ENCODE peak calls at places on chromosomes 1 and 21, in seven cellular contexts. J is Panc1, Y is pancreas, M is right lobe of liver, S is left lung, H is lower lobe of right lung, O is psoas muscle. Q is an unnamed sample.

GRCh38 chr1:92291372-92291999 is 7.3 kb downstream of the GLMN start:
- ATAC-seq in J (peak; percentile 60), Y (no peak), M (peak; percentile 66), S (peak; percentile 73), H (peak; percentile 33), O (peak; percentile 55), Q (no peak)

GRCh38 chr1:94105957-94106529 is 14.9 kb downstream of the ABCA4 start:
- ATAC-seq in J (no peak), Y (no peak), M (peak; percentile 6), S (no peak), H (no peak), O (no peak), Q (no peak)

GRCh38 chr1:4796161-4796998 is 142.0 kb downstream of the AJAP1 start:
- ATAC-seq in J (no peak), Y (no peak), M (no peak), S (no peak), H (no peak), O (no peak), Q (no peak)

GRCh38 chr21:35635261-35635660 is 425.1 kb downstream of the SETD4 start:
- ATAC-seq in J (no peak), Y (no peak), M (no peak), S (no peak), H (no peak), O (no peak), Q (peak; percentile 58)

GRCh38 chr1:172883844-172884243 is 166.9 kb downstream of the TNFSF18 start:
- ATAC-seq in J (no peak), Y (no peak), M (no peak), S (no peak), H (no peak), O (no peak), Q (no peak)

GRCh38 chr1:103788377-103788776 is 38.7 kb downstream of the AMY1C start:
- ATAC-seq in J (no peak), Y (no peak), M (no peak), S (no peak), H (no peak), O (no peak), Q (no peak)

GRCh38 chr1:115282825-115283224 is 55.2 kb downstream of the NGF start:
- ATAC-seq in J (no peak), Y (no peak), M (peak; percentile 67), S (peak; percentile 74), H (peak; percentile 81), O (peak; percentile 48), Q (peak; percentile 84)

GRCh38 chr1:61089338-61089737 is 7.0 kb downstream of the NFIA start:
- ATAC-seq in J (no peak), Y (no peak), M (no peak), S (no peak), H (no peak), O (no peak), Q (no peak)

GRCh38 chr1:31879981-31880608 is 58.1 kb downstream of the PTP4A2 start:
- ATAC-seq in J (no peak), Y (no peak), M (no peak), S (no peak), H (no peak), O (no peak), Q (no peak)

GRCh38 chr1:16927711-16928485 is 6.2 kb downstream of the CROCC start:
- ATAC-seq in J (no peak), Y (no peak), M (peak; percentile 1), S (no peak), H (no peak), O (no peak), Q (no peak)

GRCh38 chr1:22791736-22792325 is 81.2 kb downstream of the EPHB2 start:
- ATAC-seq in J (no peak), Y (no peak), M (no peak), S (peak; percentile 20), H (no peak), O (no peak), Q (no peak)

GRCh38 chr1:224353975-224354930 is 2.4 kb upstream of the CNIH4 start:
- ATAC-seq in J (no peak), Y (no peak), M (no peak), S (no peak), H (no peak), O (no peak), Q (no peak)

GRCh38 chr1:101833312-101833711 is 163.4 kb downstream of the OLFM3 start:
- ATAC-seq in J (no peak), Y (no peak), M (no peak), S (no peak), H (no peak), O (no peak), Q (no peak)

GRCh38 chr1:107139833-107140702 is 771 bp upstream of the NTNG1 start:
- ATAC-seq in J (peak; percentile 78), Y (no peak), M (peak; percentile 41), S (peak; percentile 70), H (peak; percentile 63), O (no peak), Q (peak; percentile 47)

GRCh38 chr1:23216771-23217420 is 406 bp downstream of the HTR1D start:
- ATAC-seq in J (peak; percentile 83), Y (peak; percentile 62), M (peak; percentile 52), S (peak; percentile 58), H (peak; percentile 61), O (no peak), Q (peak; percentile 34)

GRCh38 chr1:203278885-203279406 is 26.4 kb upstream of the BTG2 start:
- ATAC-seq in J (no peak), Y (no peak), M (no peak), S (no peak), H (no peak), O (no peak), Q (no peak)

GRCh38 chr1:67700692-67701410 is 15.8 kb downstream of the GADD45A start:
- ATAC-seq in J (peak; percentile 75), Y (peak; percentile 76), M (peak; percentile 42), S (peak; percentile 64), H (no peak), O (peak; percentile 49), Q (peak; percentile 65)

GRCh38 chr1:4656533-4657140 is 2.2 kb downstream of the AJAP1 start:
- ATAC-seq in J (peak; percentile 52), Y (no peak), M (no peak), S (no peak), H (no peak), O (no peak), Q (no peak)

DNA sequence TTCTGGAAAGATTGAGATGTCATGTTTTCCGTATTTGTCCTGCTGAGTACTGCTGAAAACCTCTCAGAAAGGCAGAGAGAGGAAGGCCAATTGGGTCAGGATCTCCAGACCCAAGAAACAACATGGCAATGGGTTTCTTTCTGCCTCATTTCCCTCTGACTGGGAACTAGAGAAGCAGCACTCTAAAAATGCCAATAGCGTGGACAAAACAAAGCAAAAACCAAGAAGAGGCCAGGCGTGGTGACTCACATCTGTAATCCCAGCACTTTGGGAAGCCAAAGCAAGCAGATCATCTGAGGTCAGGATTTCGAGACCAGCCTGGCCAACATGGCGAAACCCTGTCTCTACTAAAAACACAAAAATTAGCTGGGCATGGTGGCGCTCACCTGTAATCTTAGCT is 18.3 kb downstream of the TNFRSF9 start:
- ATAC-seq in J (no peak), Y (no peak), M (no peak), S (no peak), H (no peak), O (no peak), Q (no peak)
- H3K4me1 ChIP-seq in J (no peaks in the 10 kb centered on the region), Y (no peaks in the 10 kb centered on the region), M (no peaks in the 10 kb centered on the region), S (no peaks in the 10 kb centered on the region), H (no peaks in the 10 kb centered on the region), O (no peaks in the 10 kb centered on the region), Q (no peaks in the 10 kb centered on the region)

GRCh38 chr1:36365310-36365895 is 20.3 kb downstream of the STK40 start:
- ATAC-seq in J (no peak), Y (no peak), M (no peak), S (peak; percentile 16), H (peak; percentile 51), O (no peak), Q (peak; percentile 26)
- H3K36me3 ChIP-seq in J (no peaks in the 10 kb centered on the region), Y (peaks cover 9% of the 10 kb centered on the region), M (no peaks in the 10 kb centered on the region), S (no peaks in the 10 kb centered on the region), H (peaks cover 33% of the 10 kb centered on the region), O (peaks cover 3% of the 10 kb centered on the region), Q (peaks cover 36% of the 10 kb centered on the region)

GRCh38 chr1:70871790-70872189 is 175.8 kb downstream of the PTGER3 start:
- ATAC-seq in J (no peak), Y (no peak), M (no peak), S (no peak), H (no peak), O (no peak), Q (no peak)

GRCh38 chr1:70863256-70863655 is 184.4 kb downstream of the PTGER3 start:
- ATAC-seq in J (no peak), Y (no peak), M (no peak), S (no peak), H (no peak), O (no peak), Q (no peak)

GRCh38 chr1:70864302-70864701 is 183.3 kb downstream of the PTGER3 start:
- ATAC-seq in J (no peak), Y (no peak), M (no peak), S (no peak), H (no peak), O (no peak), Q (no peak)

GRCh38 chr1:70866522-70867256 is 180.9 kb downstream of the PTGER3 start:
- ATAC-seq in J (no peak), Y (peak; percentile 55), M (no peak), S (no peak), H (no peak), O (no peak), Q (no peak)
- TF ChIP-seq CTCF in J (peak; percentile 6), Y (no peak), M (no peak), S (no peak), H (no peak), O (no peak), Q (no peak)

DNA sequence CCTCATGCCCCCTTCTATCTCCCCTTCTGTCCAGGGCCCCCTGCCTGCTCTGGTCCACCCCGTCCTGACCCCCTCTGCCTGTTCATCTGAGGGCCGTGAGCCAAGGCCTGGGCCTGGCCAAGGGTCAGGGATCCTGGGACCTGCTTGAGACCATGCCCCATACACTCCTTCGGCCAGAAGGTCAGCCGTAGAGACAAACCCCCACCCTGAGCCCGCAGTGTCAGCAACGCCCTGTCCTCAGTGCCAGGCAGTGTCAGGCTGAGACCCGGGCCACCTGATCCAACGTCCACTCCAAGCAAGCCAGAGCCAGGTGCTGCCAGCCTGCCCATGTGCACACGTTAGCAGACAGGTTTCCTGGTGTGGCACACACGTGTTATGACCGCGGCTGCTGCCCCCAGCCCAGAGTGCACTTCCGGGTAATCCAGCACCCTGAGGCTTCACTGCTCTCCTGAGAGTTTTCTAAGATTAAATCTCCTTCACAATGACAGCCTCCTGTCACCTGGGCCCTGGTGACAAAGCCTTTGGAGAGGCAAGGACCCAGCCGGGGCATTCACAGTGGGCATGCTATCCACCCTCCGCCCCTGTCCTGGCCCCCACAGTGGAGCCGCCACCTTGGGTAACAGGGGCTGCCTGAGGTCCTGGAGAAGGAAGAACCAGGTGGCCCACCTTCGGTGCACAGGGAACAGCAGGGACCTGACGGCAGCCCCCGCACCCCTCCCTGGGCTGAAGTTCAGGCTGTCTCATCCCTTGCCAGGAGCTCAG is 10.1 kb upstream of the SAMD11 start:
- ATAC-seq in J (no peak), Y (no peak), M (peak; percentile 6), S (no peak), H (no peak), O (no peak), Q (no peak)
- H3K4me1 ChIP-seq in J (peaks cover 70% of the 10 kb centered on the region), Y (no peaks in the 10 kb centered on the region), M (no peaks in the 10 kb centered on the region), S (no peaks in the 10 kb centered on the region), H (no peaks in the 10 kb centered on the region), O (no peaks in the 10 kb centered on the region), Q (peaks cover 11% of the 10 kb centered on the region)

GRCh38 chr1:158075078-158075477 is 81.6 kb downstream of the KIRREL1 start:
- ATAC-seq in J (no peak), Y (no peak), M (no peak), S (peak; percentile 80), H (peak; percentile 65), O (no peak), Q (no peak)
- H3K36me3 ChIP-seq in J (peaks cover 5% of the 10 kb centered on the region), Y (no peaks in the 10 kb centered on the region), M (no peaks in the 10 kb centered on the region), S (no peaks in the 10 kb centered on the region), H (peaks cover 11% of the 10 kb centered on the region), O (no peaks in the 10 kb centered on the region), Q (peaks cover 44% of the 10 kb centered on the region)

GRCh38 chr1:236220473-236220872 is 61.3 kb downstream of the ERO1B start:
- ATAC-seq in J (no peak), Y (no peak), M (no peak), S (no peak), H (no peak), O (no peak), Q (no peak)
- TF ChIP-seq CTCF in J (no peak), Y (no peak), M (no peak), S (no peak), H (no peak), O (no peak), Q (no peak)